ENCODE peak calls at places on chromosomes 3 and 15, in six cellular contexts. R is brain pericyte, S is right cardiac atrium, W is skeletal muscle cell, Z is WTC11, K is type B pancreatic cell. D is an unnamed sample.
A peak's percentile ranks its signal among the peaks of the same experiment; 100 is the strongest.

GRCh38 chr3:143433787-143434378 is 314.3 kb downstream of the CHST2 start:
- DNase-seq in Z (peak; percentile 44), K (no peak), R (no peak), S (no peak), W (no peak), D (no peak)

GRCh38 chr3:43176666-43177065 is 70.8 kb upstream of the POMGNT2 start:
- DNase-seq in W (no peak), R (no peak), Z (no peak), K (no peak), S (no peak), D (no peak)

GRCh38 chr3:192207661-192208060 is 519.7 kb downstream of the FGF12 start:
- DNase-seq in S (peak; percentile 53), W (no peak), K (no peak), Z (no peak), R (no peak), D (no peak)

GRCh38 chr3:37955918-37956317 is 34.7 kb upstream of the VILL start:
- DNase-seq in K (no peak), W (no peak), R (no peak), Z (no peak), S (no peak), D (no peak)

GRCh38 chr3:48344867-48345507 is 11.5 kb upstream of the SPINK8 start:
- DNase-seq in S (no peak), R (no peak), W (no peak), K (no peak), Z (no peak), D (no peak)

GRCh38 chr3:171811059-171811912 is 1.0 kb upstream of the PLD1 start:
- DNase-seq in Z (no peak), S (peak; percentile 55), W (peak; percentile 99), K (no peak), R (no peak), D (no peak)

GRCh38 chr3:65855370-65856100 is 183.2 kb downstream of the MAGI1 start:
- DNase-seq in Z (no peak), W (peak; percentile 36), S (no peak), R (no peak), K (no peak), D (no peak)

GRCh38 chr3:183370391-183370790 is 58.0 kb downstream of the MCF2L2 start:
- DNase-seq in Z (no peak), W (peak; percentile 42), R (no peak), K (no peak), S (no peak), D (no peak)

GRCh38 chr3:61858054-61858453 is 296.7 kb downstream of the PTPRG start:
- DNase-seq in Z (no peak), K (no peak), S (no peak), R (no peak), W (no peak), D (no peak)

GRCh38 chr15:73941871-73942635 is 15.8 kb downstream of the LOXL1 start:
- DNase-seq in Z (no peak), K (no peak), R (no peak), S (no peak), W (no peak), D (no peak)

GRCh38 chr15:47301481-47301880 is 415.8 kb upstream of the SEMA6D start:
- DNase-seq in S (no peak), K (no peak), R (no peak), W (no peak), Z (no peak), D (no peak)

GRCh38 chr3:194327030-194327413 is 24.1 kb downstream of the CPN2 start:
- DNase-seq in R (no peak), W (no peak), K (no peak), S (no peak), Z (no peak), D (no peak)

GRCh38 chr3:196537319-196537984 is 22.3 kb upstream of the SMCO1 start:
- DNase-seq in R (no peak), K (no peak), S (no peak), Z (peak; percentile 68), W (no peak), D (peak; percentile 42)

GRCh38 chr3:194824100-194824499 is 138.4 kb downstream of the FAM43A start:
- DNase-seq in S (no peak), K (no peak), Z (no peak), W (no peak), R (no peak), D (no peak)

GRCh38 chr3:28053759-28054158 is 187.7 kb upstream of the CMC1 start:
- DNase-seq in Z (no peak), S (no peak), R (no peak), W (peak; percentile 28), K (no peak), D (no peak)

GRCh38 chr3:45906681-45907220 is 20.4 kb downstream of the CCR9 start:
- DNase-seq in S (no peak), K (no peak), W (peak; percentile 48), R (no peak), Z (peak; percentile 57), D (no peak)

GRCh38 chr15:42147431-42147735 is 9.1 kb downstream of the PLA2G4F start:
- DNase-seq in W (no peak), S (no peak), K (no peak), Z (no peak), R (no peak), D (no peak)

GRCh38 chr3:14429689-14430452 is 27.5 kb downstream of the SLC6A6 start:
- DNase-seq in K (no peak), Z (no peak), S (peak; percentile 12), R (no peak), W (no peak), D (no peak)

D was measured in adrenal gland.